ENCODE peak calls at places on chromosomes 6 and 20, in eight cellular contexts. A is neural progenitor cell, D is A549, G is mammary epithelial cell, S is esophagus muscularis mucosa, J is testis, M is neuronal stem cell, W is endodermal cell. I is an unnamed sample.

GRCh38 chr6:14488185-14488584 is 370.6 kb downstream of the CD83 start:
- DNase-seq in A (no peak), D (no peak), G (no peak), S (no peak), J (no peak), M (no peak), W (no peak), I (no peak)

GRCh38 chr6:116631379-116631990 is 15.2 kb downstream of the RSPH4A start:
- DNase-seq in A (peak), D (no peak), G (peak), S (no peak), J (no peak), M (no peak), W (no peak), I (peak)

GRCh38 chr6:148441454-148441911 is 98.8 kb downstream of the SASH1 start:
- DNase-seq in A (no peak), D (peak), G (peak), S (no peak), J (no peak), M (no peak), W (no peak), I (no peak)

GRCh38 chr6:71028236-71028876 is 71.5 kb upstream of the B3GAT2 start:
- DNase-seq in A (no peak), D (no peak), G (no peak), S (no peak), J (no peak), M (no peak), W (peak), I (no peak)

GRCh38 chr6:14743465-14744211 is 502.2 kb upstream of the JARID2 start:
- DNase-seq in A (no peak), D (peak), G (peak), S (no peak), J (no peak), M (no peak), W (peak), I (peak)

GRCh38 chr6:56370127-56370540 is 122.8 kb upstream of the COL21A1 start:
- DNase-seq in A (peak), D (peak), G (peak), S (no peak), J (peak), M (peak), W (peak), I (peak)

GRCh38 chr6:113486172-113486571 is 371.0 kb upstream of the MARCKS start:
- DNase-seq in A (no peak), D (no peak), G (no peak), S (no peak), J (no peak), M (no peak), W (no peak), I (no peak)

GRCh38 chr6:36853325-36853724 is 14.1 kb upstream of the CPNE5 start:
- DNase-seq in A (no peak), D (no peak), G (peak), S (no peak), J (no peak), M (no peak), W (peak), I (no peak)

GRCh38 chr6:170030284-170031095 is 260.4 kb downstream of the DLL1 start:
- DNase-seq in A (no peak), D (no peak), G (no peak), S (no peak), J (peak), M (no peak), W (peak), I (peak)

GRCh38 chr20:843908-844307 is 10.4 kb downstream of the FAM110A start:
- DNase-seq in A (no peak), D (no peak), G (peak), S (no peak), J (no peak), M (no peak), W (no peak), I (peak)

GRCh38 chr20:842547-842940 is 9.0 kb downstream of the FAM110A start:
- DNase-seq in A (no peak), D (no peak), G (no peak), S (no peak), J (no peak), M (no peak), W (no peak), I (no peak)

GRCh38 chr20:840858-841567 is 7.5 kb downstream of the FAM110A start:
- DNase-seq in A (peak), D (no peak), G (peak), S (no peak), J (no peak), M (no peak), W (peak), I (peak)

GRCh38 chr20:840503-840857 is 7.0 kb downstream of the FAM110A start:
- DNase-seq in A (no peak), D (no peak), G (no peak), S (no peak), J (no peak), M (no peak), W (no peak), I (peak)

GRCh38 chr20:841568-842546 is 8.3 kb downstream of the FAM110A start:
- DNase-seq in A (peak), D (no peak), G (peak), S (no peak), J (no peak), M (no peak), W (peak), I (peak)
- H3K4me3 ChIP-seq in A (peak), D (peak), G (peak), S (peak), J (peak), M (no peak), W (peak), I (peak)

DNA sequence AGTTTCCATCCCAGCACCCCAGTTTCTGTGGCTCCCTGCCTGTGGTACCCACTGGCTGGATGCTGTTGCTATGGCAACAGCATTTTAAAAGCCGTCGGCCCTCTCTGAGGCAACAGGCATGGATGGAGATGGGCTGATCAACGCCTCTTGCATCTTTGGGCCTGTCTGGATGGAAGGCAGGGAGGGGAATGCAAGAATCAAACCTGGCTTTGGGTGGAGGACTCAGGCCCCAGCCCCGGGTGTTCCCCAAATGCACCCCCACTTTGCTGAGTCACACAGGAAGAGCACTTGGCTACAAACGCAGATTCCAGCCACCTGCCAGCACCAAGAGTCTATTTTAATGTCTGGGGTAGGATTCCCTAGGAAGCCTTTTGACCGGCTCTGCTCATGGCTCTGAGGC is 45.7 kb upstream of the TGM2 start:
- DNase-seq in A (no peak), D (no peak), G (peak), S (no peak), J (no peak), M (no peak), W (no peak), I (no peak)
- H3K27ac ChIP-seq in A (no peak), D (peak), G (no peak), S (no peak), J (no peak), M (no peak), W (no peak), I (no peak)

GRCh38 chr6:151805286-151805840 is 2.1 kb upstream of the ESR1 start:
- DNase-seq in A (peak), D (no peak), G (no peak), S (no peak), J (peak), M (no peak), W (peak), I (no peak)
- H3K4me3 ChIP-seq in A (no peak), D (no peak), G (no peak), S (peak), J (no peak), M (no peak), W (no peak), I (peak)

DNA sequence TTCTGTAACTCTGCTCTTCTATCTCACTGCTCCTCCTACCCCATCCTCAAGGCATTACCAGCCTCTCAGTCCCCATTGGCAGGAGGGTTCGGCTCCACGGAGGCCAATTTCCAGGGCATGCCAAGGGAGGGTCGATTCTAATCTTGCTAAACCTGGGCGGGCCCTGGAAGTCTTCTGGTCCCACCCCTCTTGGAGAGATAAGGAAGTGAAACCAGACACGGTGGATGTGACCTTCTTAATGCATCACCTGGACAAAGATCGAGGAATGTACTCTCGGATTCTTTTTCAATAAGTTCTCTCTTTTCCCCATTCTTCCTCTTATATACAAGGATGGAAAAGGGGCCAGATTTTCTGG is 112.3 kb upstream of the ARMC2 start:
- DNase-seq in A (no peak), D (no peak), G (no peak), S (no peak), J (no peak), M (no peak), W (peak), I (no peak)
- H3K27ac ChIP-seq in A (no peak), D (peak), G (no peak), S (no peak), J (no peak), M (no peak), W (no peak), I (no peak)

DNA sequence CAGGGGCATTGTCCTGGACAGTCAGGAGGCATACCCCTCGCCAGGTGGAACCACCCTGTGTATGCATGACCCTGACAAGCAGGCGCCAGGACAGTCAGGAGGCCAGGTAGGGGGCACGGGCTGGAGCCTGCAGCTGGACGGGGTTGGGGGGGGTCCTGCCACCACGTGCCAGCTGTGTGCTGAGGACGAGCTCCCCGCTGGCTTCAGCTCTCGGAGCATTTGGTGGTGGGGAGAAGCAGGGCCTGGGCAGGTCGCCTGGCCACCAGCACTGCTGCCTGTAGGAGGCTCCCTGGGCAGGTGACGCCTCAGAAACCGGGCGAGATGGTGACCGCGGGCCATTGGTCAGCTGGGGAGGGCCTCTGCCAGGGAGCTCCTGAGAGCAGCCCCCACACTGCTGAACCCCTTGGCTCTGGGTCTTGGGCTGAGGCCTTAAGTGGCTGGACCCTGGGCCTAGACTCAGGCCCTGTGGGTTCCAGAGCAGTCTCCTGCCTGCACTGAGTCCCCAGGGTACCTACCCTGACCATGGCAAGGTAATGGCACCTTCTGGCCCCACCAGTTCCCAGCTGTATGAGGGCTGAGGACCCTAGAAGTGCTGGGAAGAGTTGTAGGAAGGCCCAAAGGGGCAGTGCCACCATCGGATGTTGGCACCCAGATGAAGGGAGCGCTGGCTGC is 794 bp downstream of the SLC17A9 start:
- DNase-seq in A (no peak), D (no peak), G (no peak), S (no peak), J (no peak), M (no peak), W (peak), I (peak)
- H3K4me3 ChIP-seq in A (no peak), D (no peak), G (no peak), S (peak), J (no peak), M (peak), W (no peak), I (no peak)

DNA sequence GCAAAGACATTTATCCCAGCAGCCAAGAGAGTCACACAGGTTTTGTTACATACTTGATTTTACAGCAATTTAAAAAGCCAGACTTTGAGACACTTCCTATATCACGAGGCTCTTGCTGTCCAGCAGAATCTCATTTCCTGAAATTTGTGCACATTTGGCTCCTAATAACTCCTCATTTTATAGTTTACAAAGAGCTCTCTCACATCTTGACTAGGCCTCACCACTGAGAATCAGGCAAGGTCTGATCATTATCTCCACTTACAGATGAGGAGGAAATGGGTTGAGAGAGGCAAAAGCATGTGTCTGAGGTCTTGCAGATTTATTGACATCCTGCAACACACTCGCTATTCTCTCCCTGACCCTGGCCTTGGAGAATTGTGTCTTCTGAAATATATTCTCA is 426.8 kb downstream of the MAFB start:
- DNase-seq in A (no peak), D (no peak), G (no peak), S (peak), J (no peak), M (no peak), W (no peak), I (no peak)
- H3K27ac ChIP-seq in A (no peak), D (no peak), G (no peak), S (no peak), J (no peak), M (no peak), W (no peak), I (no peak)